ENCODE peak calls at places on chromosomes 13 and 19, in four cellular contexts. One of them, this sample, is unnamed.

GRCh38 chr13:75226755-75227435 is 255.1 kb downstream of the TBC1D4 start:
- DNase-seq in neural crest cell: no peak
- DNase-seq in tibial artery: no peak
- DNase-seq in fibroblast of pulmonary artery: peak
- DNase-seq in this sample: peak

GRCh38 chr19:48896191-48896720 is 2.3 kb downstream of the TULP2 start:
- DNase-seq in neural crest cell: peak
- DNase-seq in tibial artery: peak
- DNase-seq in fibroblast of pulmonary artery: peak
- DNase-seq in this sample: peak

GRCh38 chr19:18014197-18014596 is 6.2 kb downstream of the ARRDC2 start:
- DNase-seq in neural crest cell: no peak
- DNase-seq in tibial artery: no peak
- DNase-seq in fibroblast of pulmonary artery: no peak
- DNase-seq in this sample: peak

GRCh38 chr13:24348797-24349515 is 39.6 kb downstream of the C1QTNF9 start:
- DNase-seq in neural crest cell: no peak
- DNase-seq in tibial artery: no peak
- DNase-seq in fibroblast of pulmonary artery: no peak
- DNase-seq in this sample: no peak

GRCh38 chr19:2127758-2128157 is 23.6 kb downstream of the AP3D1 start:
- DNase-seq in neural crest cell: no peak
- DNase-seq in tibial artery: no peak
- DNase-seq in fibroblast of pulmonary artery: no peak
- DNase-seq in this sample: no peak

GRCh38 chr13:110676057-110676510 is 29.8 kb downstream of the CARS2 start:
- DNase-seq in neural crest cell: no peak
- DNase-seq in tibial artery: no peak
- DNase-seq in fibroblast of pulmonary artery: no peak
- DNase-seq in this sample: no peak

GRCh38 chr13:46575843-46576242 is 22.9 kb downstream of the LRCH1 start:
- DNase-seq in neural crest cell: no peak
- DNase-seq in tibial artery: no peak
- DNase-seq in fibroblast of pulmonary artery: peak
- DNase-seq in this sample: no peak

GRCh38 chr19:50537306-50537685 is 23.6 kb upstream of the ASPDH start:
- DNase-seq in neural crest cell: no peak
- DNase-seq in tibial artery: no peak
- DNase-seq in fibroblast of pulmonary artery: no peak
- DNase-seq in this sample: no peak

GRCh38 chr19:55638864-55639359 is 1.9 kb upstream of the ZNF580 start:
- DNase-seq in neural crest cell: peak
- DNase-seq in tibial artery: no peak
- DNase-seq in fibroblast of pulmonary artery: peak
- DNase-seq in this sample: peak

GRCh38 chr19:47032171-47032811 is 12.7 kb downstream of the NPAS1 start:
- DNase-seq in neural crest cell: no peak
- DNase-seq in tibial artery: no peak
- DNase-seq in fibroblast of pulmonary artery: no peak
- DNase-seq in this sample: peak

DNA sequence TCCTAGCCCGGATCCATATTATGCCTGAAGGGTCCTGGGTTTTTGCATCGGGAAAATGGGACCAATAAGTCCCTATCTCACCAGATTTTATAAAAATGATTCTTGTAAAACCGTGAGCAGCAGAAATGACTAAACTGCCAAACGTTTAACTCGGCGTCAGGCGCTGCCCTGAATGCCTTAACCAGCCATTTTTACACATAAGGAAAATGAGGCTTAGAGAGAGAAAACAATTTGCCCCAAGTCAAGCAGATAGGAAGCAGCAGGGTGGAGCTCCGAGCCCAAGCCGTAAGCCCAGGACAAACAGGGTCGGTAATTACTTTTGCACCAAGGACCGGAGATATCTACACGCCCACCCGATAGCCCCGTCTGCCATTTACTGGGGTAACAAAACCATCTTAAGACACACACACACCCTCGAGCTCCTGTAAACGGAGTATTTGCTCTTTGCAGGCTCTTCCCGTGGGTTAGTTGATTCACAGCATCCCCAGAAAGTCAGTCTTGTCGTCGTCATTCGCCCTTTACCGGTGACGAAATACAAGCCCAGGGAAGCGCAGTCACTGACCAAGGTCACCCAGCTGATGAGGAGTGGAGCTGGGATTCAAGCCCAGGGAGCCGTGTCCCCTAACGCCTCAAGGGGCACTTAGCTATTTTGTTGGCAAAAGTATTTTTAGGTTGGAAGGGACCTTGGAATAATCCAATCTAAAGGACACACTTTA is 16.0 kb upstream of the MRI1 start:
- DNase-seq in neural crest cell: no peak
- DNase-seq in tibial artery: no peak
- DNase-seq in fibroblast of pulmonary artery: peak
- DNase-seq in this sample: peak
- TF ChIP-seq CTCF in neural crest cell: no peak
- TF ChIP-seq CTCF in tibial artery: no peak
- TF ChIP-seq CTCF in fibroblast of pulmonary artery: no peak
- TF ChIP-seq CTCF in this sample: no peak

GRCh38 chr13:53198017-53198416 is 169.4 kb downstream of the OLFM4 start:
- DNase-seq in neural crest cell: no peak
- DNase-seq in tibial artery: no peak
- DNase-seq in fibroblast of pulmonary artery: no peak
- DNase-seq in this sample: no peak
- TF ChIP-seq CTCF in neural crest cell: peak
- TF ChIP-seq CTCF in tibial artery: no peak
- TF ChIP-seq CTCF in fibroblast of pulmonary artery: no peak
- TF ChIP-seq CTCF in this sample: no peak

GRCh38 chr13:36395280-36395679 is 37.0 kb upstream of the CCNA1 start:
- DNase-seq in neural crest cell: no peak
- DNase-seq in tibial artery: no peak
- DNase-seq in fibroblast of pulmonary artery: peak
- DNase-seq in this sample: no peak
- TF ChIP-seq CTCF in neural crest cell: no peak
- TF ChIP-seq CTCF in tibial artery: peak
- TF ChIP-seq CTCF in fibroblast of pulmonary artery: peak
- TF ChIP-seq CTCF in this sample: peak

GRCh38 chr19:4139614-4140236 is 13.7 kb upstream of the CREB3L3 start:
- DNase-seq in neural crest cell: peak
- DNase-seq in tibial artery: peak
- DNase-seq in fibroblast of pulmonary artery: peak
- DNase-seq in this sample: peak
- TF ChIP-seq CTCF in neural crest cell: peak
- TF ChIP-seq CTCF in tibial artery: peak
- TF ChIP-seq CTCF in fibroblast of pulmonary artery: peak
- TF ChIP-seq CTCF in this sample: peak

DNA sequence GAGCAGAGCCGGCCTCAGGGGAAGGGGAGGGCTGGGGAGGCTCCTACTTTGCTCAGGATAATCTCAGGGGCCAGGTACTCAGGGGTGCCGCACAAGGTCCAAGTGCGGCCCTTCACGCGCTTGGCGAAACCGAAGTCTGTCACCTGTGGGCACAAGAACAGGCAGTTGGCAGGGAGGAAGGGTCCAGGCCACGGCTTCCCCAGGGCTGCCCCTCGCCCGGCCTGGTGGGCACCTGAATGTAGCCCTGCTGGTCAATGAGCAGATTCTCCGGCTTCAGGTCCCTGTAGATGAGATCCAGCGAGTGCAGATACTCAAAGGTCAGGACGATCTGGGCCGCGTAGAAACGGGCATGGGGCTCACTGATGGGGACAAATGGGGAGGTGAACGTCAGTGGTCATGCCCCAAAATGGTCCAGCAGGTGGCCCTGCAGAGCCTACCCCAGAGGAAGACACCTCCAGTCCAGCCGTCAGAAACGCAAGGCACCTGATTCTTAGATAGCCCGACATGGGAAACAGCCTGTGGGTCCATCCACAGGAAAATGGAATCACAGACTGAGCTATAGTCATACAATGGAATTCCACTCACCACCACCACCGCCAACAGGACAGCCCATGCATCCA is 7.1 kb upstream of the SAMD1 start:
- DNase-seq in neural crest cell: no peak
- DNase-seq in tibial artery: no peak
- DNase-seq in fibroblast of pulmonary artery: no peak
- DNase-seq in this sample: peak
- TF ChIP-seq CTCF in neural crest cell: peak
- TF ChIP-seq CTCF in tibial artery: no peak
- TF ChIP-seq CTCF in fibroblast of pulmonary artery: peak
- TF ChIP-seq CTCF in this sample: no peak

DNA sequence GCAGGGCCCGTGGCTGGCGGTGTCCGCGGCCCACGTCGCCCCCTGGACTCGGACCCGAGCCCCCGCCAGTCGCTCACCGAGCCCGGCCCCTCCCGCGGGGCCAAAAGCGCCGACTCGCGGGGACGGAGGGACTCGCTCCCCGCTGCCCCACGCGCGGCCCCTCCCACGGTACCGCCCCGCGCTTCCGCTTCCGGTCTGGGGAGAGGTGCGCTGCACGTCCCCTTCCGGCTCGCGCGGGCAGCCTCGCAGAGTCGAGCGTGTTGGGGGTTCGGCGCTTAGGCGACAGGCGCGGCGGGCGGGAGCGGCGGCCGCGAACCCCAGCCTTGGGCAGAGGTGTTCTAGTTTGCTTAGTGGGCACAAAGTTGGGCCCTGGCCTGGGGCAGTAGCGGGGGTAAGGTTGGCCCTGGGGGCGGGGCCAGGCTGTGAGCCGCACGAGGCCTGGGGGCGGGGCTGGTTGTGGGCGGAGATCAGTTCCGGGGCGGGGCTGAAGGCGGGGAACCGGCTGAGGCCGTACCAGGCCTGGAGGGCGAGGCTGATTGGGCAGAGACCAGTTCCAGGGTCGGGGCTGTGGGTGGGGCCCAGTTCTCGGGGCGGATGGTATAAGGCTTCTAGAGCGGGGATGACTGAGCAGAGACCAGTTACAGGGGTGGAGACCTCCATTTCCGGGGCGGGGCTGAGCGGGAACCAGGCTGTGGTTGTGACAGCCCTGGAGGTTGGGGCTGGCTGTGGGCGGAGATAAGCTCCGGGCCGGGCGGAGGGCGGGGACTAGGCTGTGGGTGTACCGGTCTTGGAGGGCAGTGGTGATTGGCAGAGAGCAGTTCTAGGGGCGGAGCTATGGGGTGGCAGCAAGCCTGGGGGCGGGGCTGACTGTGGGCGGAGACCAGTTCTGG is at the start of the genes MBD3L1 and ZNF558:
- DNase-seq in neural crest cell: peak
- DNase-seq in tibial artery: peak
- DNase-seq in fibroblast of pulmonary artery: peak
- DNase-seq in this sample: peak
- TF ChIP-seq CTCF in neural crest cell: no peak
- TF ChIP-seq CTCF in tibial artery: peak
- TF ChIP-seq CTCF in fibroblast of pulmonary artery: no peak
- TF ChIP-seq CTCF in this sample: no peak

This sample was measured in activated CD8-positive, alpha-beta T cell treated with anti-CD3 and anti-CD28 coated beads for 36 hours.